ENCODE peak calls at places on chromosomes 11 and 22, in nine cellular contexts. A is A549, U is sigmoid colon, T is IMR-90, R is adrenal gland, Q is HCT116, V is heart left ventricle, S is body of pancreas, I is stomach. L is an unnamed sample. For H3K4me1, the result is how much of the 10 kb centered on the place peaks cover.

GRCh38 chr11:67033661-67034166 is 10.8 kb downstream of the SYT12 start:
- DNase-seq in A (no peak), U (no peak), T (peak), R (peak), Q (no peak), V (no peak), S (no peak), I (no peak), L (no peak)

GRCh38 chr11:99592241-99592640 is 571.5 kb downstream of the CNTN5 start:
- DNase-seq in A (no peak), U (no peak), T (peak), R (no peak), Q (no peak), V (no peak), S (no peak), I (no peak), L (no peak)

GRCh38 chr11:48020092-48020755 is 39.9 kb downstream of the PTPRJ start:
- DNase-seq in A (no peak), U (no peak), T (no peak), R (peak), Q (no peak), V (no peak), S (no peak), I (peak), L (no peak)

GRCh38 chr22:40334899-40335298 is 11.4 kb upstream of the ADSL start:
- DNase-seq in A (no peak), U (no peak), T (no peak), R (no peak), Q (no peak), V (no peak), S (no peak), I (no peak), L (no peak)

GRCh38 chr11:122393209-122393850 is 262.2 kb upstream of the UBASH3B start:
- DNase-seq in A (no peak), U (no peak), T (no peak), R (no peak), Q (no peak), V (no peak), S (no peak), I (no peak), L (no peak)

GRCh38 chr11:65987336-65987735 is 14.6 kb downstream of the EIF1AD start:
- DNase-seq in A (no peak), U (peak), T (no peak), R (no peak), Q (no peak), V (no peak), S (no peak), I (no peak), L (no peak)

GRCh38 chr22:34072585-34072984 is 152.3 kb upstream of the LARGE1 start:
- DNase-seq in A (no peak), U (no peak), T (no peak), R (no peak), Q (no peak), V (no peak), S (no peak), I (no peak), L (no peak)

GRCh38 chr22:21665047-21665851 is 563 bp upstream of the PPIL2 start:
- DNase-seq in A (no peak), U (no peak), T (no peak), R (no peak), Q (no peak), V (no peak), S (no peak), I (no peak), L (no peak)

GRCh38 chr11:111700186-111700585 is 66.0 kb downstream of the PPP2R1B start:
- DNase-seq in A (no peak), U (no peak), T (no peak), R (no peak), Q (no peak), V (no peak), S (no peak), I (no peak), L (no peak)

GRCh38 chr11:12029738-12030363 is 21.4 kb upstream of the DKK3 start:
- DNase-seq in A (no peak), U (no peak), T (peak), R (no peak), Q (peak), V (no peak), S (no peak), I (no peak), L (no peak)

GRCh38 chr11:17828311-17828751 is 93.8 kb downstream of the KCNC1 start:
- DNase-seq in A (no peak), U (peak), T (peak), R (peak), Q (no peak), V (peak), S (no peak), I (peak), L (peak)

GRCh38 chr11:72353861-72354260 is 80.5 kb downstream of the CLPB start:
- DNase-seq in A (peak), U (no peak), T (peak), R (no peak), Q (no peak), V (no peak), S (no peak), I (peak), L (no peak)

GRCh38 chr11:65352783-65353182 is 1.8 kb upstream of the TIGD3 start:
- DNase-seq in A (no peak), U (no peak), T (peak), R (no peak), Q (no peak), V (no peak), S (no peak), I (no peak), L (no peak)

GRCh38 chr22:47091241-47091691 is 328.8 kb downstream of the TBC1D22A start:
- DNase-seq in A (no peak), U (no peak), T (no peak), R (peak), Q (no peak), V (no peak), S (no peak), I (no peak), L (no peak)

GRCh38 chr22:36455571-36456458 is 25.6 kb downstream of the TXN2 start:
- DNase-seq in A (no peak), U (no peak), T (no peak), R (no peak), Q (no peak), V (no peak), S (peak), I (peak), L (no peak)
- H3K4me3 ChIP-seq in A (peak), U (peak), T (no peak), R (no peak), Q (no peak), V (peak), S (no peak), I (peak), L (peak)

GRCh38 chr22:20191803-20192202 is 40.9 kb upstream of the CCDC188 start:
- DNase-seq in A (no peak), U (no peak), T (no peak), R (no peak), Q (no peak), V (no peak), S (no peak), I (no peak), L (no peak)
- TF ChIP-seq POLR2A in A (no peak), U (no peak), T (no peak), R (no peak), Q (no peak), V (no peak), S (no peak), I (no peak), L (no peak)

GRCh38 chr22:19874307-19875060 is 19.8 kb upstream of the GNB1L start:
- DNase-seq in A (no peak), U (peak), T (no peak), R (peak), Q (no peak), V (no peak), S (peak), I (peak), L (peak)
- H3K4me1 ChIP-seq in A (under half), U (under half), T (under half), R (under half), Q (under half), V (under half), S (under half), I (under half), L (half or more)

GRCh38 chr11:128716661-128717210 is 22.9 kb downstream of the FLI1 start:
- DNase-seq in A (no peak), U (no peak), T (peak), R (no peak), Q (no peak), V (no peak), S (no peak), I (no peak), L (no peak)
- H3K4me3 ChIP-seq in A (no peak), U (no peak), T (no peak), R (no peak), Q (no peak), V (peak), S (no peak), I (no peak), L (no peak)

GRCh38 chr22:41963453-41964105 is 5.7 kb upstream of the SEPTIN3 start:
- DNase-seq in A (no peak), U (no peak), T (peak), R (no peak), Q (no peak), V (no peak), S (no peak), I (peak), L (no peak)

GRCh38 chr22:41952713-41953112 is 763 bp downstream of the SMIM45 start:
- DNase-seq in A (no peak), U (no peak), T (no peak), R (no peak), Q (no peak), V (no peak), S (no peak), I (no peak), L (no peak)

GRCh38 chr22:41957941-41958556 is 6.1 kb downstream of the SMIM45 start:
- DNase-seq in A (no peak), U (no peak), T (no peak), R (no peak), Q (no peak), V (no peak), S (no peak), I (no peak), L (no peak)
- TF ChIP-seq POLR2A in A (no peak), U (no peak), T (no peak), R (no peak), Q (no peak), V (no peak), S (no peak), I (no peak), L (no peak)